ENCODE peak calls at places on chromosomes 16 and 17, in four cellular contexts. S is HS-5; P is left kidney; Z is stimulated activated CD8-positive, alpha-beta memory T cell treated with anti-CD3 and anti-CD28 coated beads, Interleukin-15, amount 100 ng/mL, for 48 hours. R is an unnamed sample.

GRCh38 chr16:23801387-23801786 is 34.4 kb upstream of the PRKCB start:
- DNase-seq in S (no peak), P (peak), Z (peak), R (peak)

GRCh38 chr17:6170349-6170748 is 100.2 kb downstream of the WSCD1 start:
- DNase-seq in S (no peak), P (no peak), Z (no peak), R (no peak)

GRCh38 chr16:68128577-68129305 is 43.6 kb downstream of the NFATC3 start:
- DNase-seq in S (no peak), P (peak), Z (no peak), R (no peak)

GRCh38 chr16:25213709-25214416 is 2.9 kb upstream of the AQP8 start:
- DNase-seq in S (no peak), P (no peak), Z (no peak), R (no peak)

GRCh38 chr17:67532326-67532871 is 155.3 kb downstream of the PITPNC1 start:
- DNase-seq in S (no peak), P (no peak), Z (no peak), R (peak)

GRCh38 chr16:88292007-88292940 is 90.5 kb upstream of the ZNF469 start:
- DNase-seq in S (no peak), P (no peak), Z (no peak), R (no peak)

GRCh38 chr17:36074365-36074764 is 10.3 kb downstream of the CCL18 start:
- DNase-seq in S (no peak), P (no peak), Z (no peak), R (no peak)

GRCh38 chr16:73565263-73565662 is 517.3 kb upstream of the ZFHX3 start:
- DNase-seq in S (peak), P (no peak), Z (no peak), R (no peak)

GRCh38 chr17:46264456-46265198 is 30.3 kb upstream of the LRRC37A start:
- DNase-seq in S (peak), P (no peak), Z (no peak), R (no peak)

GRCh38 chr16:74888227-74888862 is 96.6 kb downstream of the WDR59 start:
- DNase-seq in S (no peak), P (no peak), Z (no peak), R (no peak)

GRCh38 chr16:14667347-14668266 is 26.5 kb downstream of the PLA2G10 start:
- DNase-seq in S (no peak), P (no peak), Z (no peak), R (no peak)

GRCh38 chr17:9484789-9485188 is 90.8 kb downstream of the STX8 start:
- DNase-seq in S (no peak), P (no peak), Z (no peak), R (no peak)

GRCh38 chr17:3485481-3486068 is 9.8 kb downstream of the ASPA start:
- DNase-seq in S (no peak), P (no peak), Z (no peak), R (no peak)

GRCh38 chr17:44892250-44892649 is 7.0 kb downstream of the EFTUD2 start:
- DNase-seq in S (no peak), P (no peak), Z (no peak), R (no peak)

GRCh38 chr16:10123141-10123540 is 59.1 kb downstream of the GRIN2A start:
- DNase-seq in S (no peak), P (no peak), Z (no peak), R (no peak)

GRCh38 chr17:15143524-15143923 is 121.6 kb downstream of the PMP22 start:
- DNase-seq in S (no peak), P (no peak), Z (no peak), R (no peak)

GRCh38 chr17:72266099-72266852 is 145.5 kb downstream of the SOX9 start:
- DNase-seq in S (no peak), P (peak), Z (no peak), R (no peak)